ENCODE peak calls at places on chromosome 5, in nine cellular contexts. M is AG09319; S is frontal cortex; X is stimulated activated CD8-positive, alpha-beta memory T cell treated with anti-CD3 and anti-CD28 coated beads, Interleukin-15, amount 100 ng/mL, for 24 hours; O is AML-193; L is Caki2; G is T-helper 1 cell; K is natural killer cell; I is heart right ventricle. C is an unnamed sample.

GRCh38 chr5:158929579-158930233 is 170.0 kb downstream of the EBF1 start:
- DNase-seq in L (no peak), X (no peak), M (no peak), I (no peak), O (no peak), G (no peak), S (no peak), K (no peak), C (no peak)

GRCh38 chr5:115419794-115420585 is 123.5 kb upstream of the CCDC112 start:
- DNase-seq in G (no peak), M (peak; percentile 73), I (no peak), X (no peak), O (no peak), S (no peak), K (no peak), L (peak; percentile 62), C (no peak)

GRCh38 chr5:43073597-43074546 is 33.8 kb upstream of the ANXA2R start:
- DNase-seq in S (no peak), G (no peak), K (no peak), O (peak; percentile 43), M (no peak), L (peak; percentile 32), I (no peak), X (no peak), C (no peak)

GRCh38 chr5:1268666-1269065 is 26.2 kb downstream of the TERT start:
- DNase-seq in S (no peak), G (no peak), L (no peak), O (no peak), I (no peak), K (no peak), X (no peak), M (no peak), C (no peak)

GRCh38 chr5:157554180-157555030 is 21.2 kb downstream of the ADAM19 start:
- DNase-seq in L (no peak), X (no peak), M (no peak), O (no peak), I (no peak), K (no peak), G (no peak), S (no peak), C (no peak)

GRCh38 chr5:82259172-82259800 is 18.9 kb downstream of the RPS23 start:
- DNase-seq in M (no peak), O (peak; percentile 58), K (no peak), L (no peak), S (no peak), X (no peak), I (no peak), G (no peak), C (no peak)

GRCh38 chr5:172407241-172407691 is 47.1 kb downstream of the SH3PXD2B start:
- DNase-seq in K (no peak), G (no peak), O (no peak), L (no peak), X (no peak), M (no peak), S (no peak), I (no peak), C (no peak)

GRCh38 chr5:128085413-128085812 is 1.8 kb downstream of the SLC12A2 start:
- DNase-seq in I (no peak), L (peak; percentile 35), S (no peak), O (no peak), K (no peak), X (no peak), M (no peak), G (no peak), C (no peak)

GRCh38 chr5:91177085-91177484 is 206.0 kb downstream of the ARRDC3 start:
- DNase-seq in S (no peak), G (no peak), L (no peak), I (no peak), K (no peak), X (no peak), O (no peak), M (no peak), C (no peak)

GRCh38 chr5:41519801-41520200 is 9.4 kb upstream of the PLCXD3 start:
- DNase-seq in O (no peak), S (no peak), G (no peak), L (no peak), I (no peak), X (no peak), M (no peak), K (no peak), C (no peak)

GRCh38 chr5:127293373-127293772 is 2.8 kb downstream of the MEGF10 start:
- DNase-seq in L (no peak), G (no peak), O (no peak), X (no peak), I (no peak), M (no peak), S (no peak), K (no peak), C (no peak)

GRCh38 chr5:110865400-110866094 is 126.7 kb downstream of the SLC25A46 start:
- DNase-seq in K (no peak), I (no peak), G (no peak), L (peak; percentile 16), X (no peak), M (no peak), O (peak; percentile 16), S (no peak), C (no peak)

GRCh38 chr5:171496431-171496830 is 77.0 kb downstream of the FGF18 start:
- DNase-seq in G (no peak), M (no peak), S (no peak), K (no peak), L (no peak), X (no peak), O (no peak), I (no peak), C (no peak)

GRCh38 chr5:79436224-79436623 is 77.7 kb downstream of the HOMER1 start:
- DNase-seq in M (no peak), G (no peak), L (no peak), K (no peak), X (no peak), O (no peak), S (no peak), I (no peak), C (no peak)

GRCh38 chr5:1909346-1909985 is 26.7 kb upstream of the IRX4 start:
- DNase-seq in K (no peak), L (no peak), X (no peak), I (no peak), S (no peak), M (no peak), O (no peak), G (no peak), C (peak; percentile 8)

GRCh38 chr5:133316346-133317343 is 264.8 kb downstream of the HSPA4 start:
- DNase-seq in K (no peak), L (no peak), G (no peak), O (no peak), X (no peak), S (no peak), I (no peak), M (no peak), C (no peak)

GRCh38 chr5:77333451-77334123 is 123.1 kb downstream of the PDE8B start:
- DNase-seq in O (no peak), K (no peak), S (no peak), I (no peak), L (no peak), G (no peak), X (no peak), M (no peak), C (no peak)

GRCh38 chr5:159185773-159186172 is 23.6 kb downstream of the RNF145 start:
- DNase-seq in K (no peak), G (no peak), X (no peak), M (no peak), I (no peak), O (no peak), S (no peak), L (no peak), C (no peak)

GRCh38 chr5:108919591-108920326 is 172.1 kb downstream of the FER start:
- DNase-seq in I (no peak), M (no peak), X (no peak), S (no peak), O (no peak), K (no peak), L (no peak), G (no peak), C (no peak)

GRCh38 chr5:82332889-82333619 is 54.9 kb upstream of the RPS23 start:
- DNase-seq in I (no peak), M (no peak), K (no peak), G (no peak), S (no peak), L (no peak), O (no peak), X (no peak), C (no peak)

GRCh38 chr5:78760411-78761169 is 112.0 kb upstream of the LHFPL2 start:
- DNase-seq in O (peak; percentile 91), M (no peak), L (no peak), G (no peak), S (no peak), I (no peak), X (no peak), K (no peak), C (no peak)